ENCODE peak calls at places on chromosome 13, in seven cellular contexts. One of them, this sample, is unnamed.

GRCh38 chr13:42574011-42574410 is at the start of gene TNFSF11:
- DNase-seq in GM10248: peak
- DNase-seq in activated CD4-positive, alpha-beta T cell treated with anti-CD3 and anti-CD28 coated beads, Interleukin-2, amount 50 U/mL, for 1 hour: peak
- DNase-seq in iris pigment epithelial cell: peak
- DNase-seq in NCI-H146: peak
- DNase-seq in stimulated activated CD4-positive, alpha-beta T cell treated with anti-CD3 and anti-CD28 coated beads, Interleukin-12 subunit alpha, Interleukin-12 subunit beta, amount 100 ng/mL, for 4 hours: peak
- DNase-seq in activated T-cell treated with anti-CD3 and anti-CD28 coated beads, Interleukin-2, amount 50 U/mL, for 72 hours: peak
- DNase-seq in this sample: no peak

GRCh38 chr13:38046049-38046376 is 176.4 kb upstream of the TRPC4 start:
- DNase-seq in GM10248: no peak
- DNase-seq in activated CD4-positive, alpha-beta T cell treated with anti-CD3 and anti-CD28 coated beads, Interleukin-2, amount 50 U/mL, for 1 hour: no peak
- DNase-seq in iris pigment epithelial cell: no peak
- DNase-seq in NCI-H146: no peak
- DNase-seq in stimulated activated CD4-positive, alpha-beta T cell treated with anti-CD3 and anti-CD28 coated beads, Interleukin-12 subunit alpha, Interleukin-12 subunit beta, amount 100 ng/mL, for 4 hours: no peak
- DNase-seq in activated T-cell treated with anti-CD3 and anti-CD28 coated beads, Interleukin-2, amount 50 U/mL, for 72 hours: no peak
- DNase-seq in this sample: no peak

GRCh38 chr13:93991569-93991968 is 487.9 kb downstream of the DCT start:
- DNase-seq in GM10248: no peak
- DNase-seq in activated CD4-positive, alpha-beta T cell treated with anti-CD3 and anti-CD28 coated beads, Interleukin-2, amount 50 U/mL, for 1 hour: no peak
- DNase-seq in iris pigment epithelial cell: no peak
- DNase-seq in NCI-H146: no peak
- DNase-seq in stimulated activated CD4-positive, alpha-beta T cell treated with anti-CD3 and anti-CD28 coated beads, Interleukin-12 subunit alpha, Interleukin-12 subunit beta, amount 100 ng/mL, for 4 hours: no peak
- DNase-seq in activated T-cell treated with anti-CD3 and anti-CD28 coated beads, Interleukin-2, amount 50 U/mL, for 72 hours: no peak
- DNase-seq in this sample: no peak

GRCh38 chr13:51838235-51838846 is 6.6 kb downstream of the TMEM272 start:
- DNase-seq in GM10248: no peak
- DNase-seq in activated CD4-positive, alpha-beta T cell treated with anti-CD3 and anti-CD28 coated beads, Interleukin-2, amount 50 U/mL, for 1 hour: no peak
- DNase-seq in iris pigment epithelial cell: peak
- DNase-seq in NCI-H146: no peak
- DNase-seq in stimulated activated CD4-positive, alpha-beta T cell treated with anti-CD3 and anti-CD28 coated beads, Interleukin-12 subunit alpha, Interleukin-12 subunit beta, amount 100 ng/mL, for 4 hours: no peak
- DNase-seq in activated T-cell treated with anti-CD3 and anti-CD28 coated beads, Interleukin-2, amount 50 U/mL, for 72 hours: no peak
- DNase-seq in this sample: no peak

GRCh38 chr13:98454389-98454881 is 122.5 kb downstream of the STK24 start:
- DNase-seq in GM10248: no peak
- DNase-seq in activated CD4-positive, alpha-beta T cell treated with anti-CD3 and anti-CD28 coated beads, Interleukin-2, amount 50 U/mL, for 1 hour: no peak
- DNase-seq in iris pigment epithelial cell: peak
- DNase-seq in NCI-H146: no peak
- DNase-seq in stimulated activated CD4-positive, alpha-beta T cell treated with anti-CD3 and anti-CD28 coated beads, Interleukin-12 subunit alpha, Interleukin-12 subunit beta, amount 100 ng/mL, for 4 hours: no peak
- DNase-seq in activated T-cell treated with anti-CD3 and anti-CD28 coated beads, Interleukin-2, amount 50 U/mL, for 72 hours: no peak
- DNase-seq in this sample: no peak

GRCh38 chr13:45339867-45340266 is 1.1 kb downstream of the TPT1 start:
- DNase-seq in GM10248: no peak
- DNase-seq in activated CD4-positive, alpha-beta T cell treated with anti-CD3 and anti-CD28 coated beads, Interleukin-2, amount 50 U/mL, for 1 hour: no peak
- DNase-seq in iris pigment epithelial cell: no peak
- DNase-seq in NCI-H146: no peak
- DNase-seq in stimulated activated CD4-positive, alpha-beta T cell treated with anti-CD3 and anti-CD28 coated beads, Interleukin-12 subunit alpha, Interleukin-12 subunit beta, amount 100 ng/mL, for 4 hours: peak
- DNase-seq in activated T-cell treated with anti-CD3 and anti-CD28 coated beads, Interleukin-2, amount 50 U/mL, for 72 hours: peak
- DNase-seq in this sample: peak

GRCh38 chr13:75647126-75647784 is 11.1 kb downstream of the LMO7 start:
- DNase-seq in GM10248: peak
- DNase-seq in activated CD4-positive, alpha-beta T cell treated with anti-CD3 and anti-CD28 coated beads, Interleukin-2, amount 50 U/mL, for 1 hour: no peak
- DNase-seq in iris pigment epithelial cell: peak
- DNase-seq in NCI-H146: no peak
- DNase-seq in stimulated activated CD4-positive, alpha-beta T cell treated with anti-CD3 and anti-CD28 coated beads, Interleukin-12 subunit alpha, Interleukin-12 subunit beta, amount 100 ng/mL, for 4 hours: no peak
- DNase-seq in activated T-cell treated with anti-CD3 and anti-CD28 coated beads, Interleukin-2, amount 50 U/mL, for 72 hours: no peak
- DNase-seq in this sample: no peak

GRCh38 chr13:26075498-26075897 is 23.7 kb upstream of the SHISA2 start:
- DNase-seq in GM10248: no peak
- DNase-seq in activated CD4-positive, alpha-beta T cell treated with anti-CD3 and anti-CD28 coated beads, Interleukin-2, amount 50 U/mL, for 1 hour: no peak
- DNase-seq in iris pigment epithelial cell: no peak
- DNase-seq in NCI-H146: no peak
- DNase-seq in stimulated activated CD4-positive, alpha-beta T cell treated with anti-CD3 and anti-CD28 coated beads, Interleukin-12 subunit alpha, Interleukin-12 subunit beta, amount 100 ng/mL, for 4 hours: no peak
- DNase-seq in activated T-cell treated with anti-CD3 and anti-CD28 coated beads, Interleukin-2, amount 50 U/mL, for 72 hours: no peak
- DNase-seq in this sample: no peak

GRCh38 chr13:50733392-50733791 is 110.1 kb downstream of the DLEU7 start:
- DNase-seq in GM10248: no peak
- DNase-seq in activated CD4-positive, alpha-beta T cell treated with anti-CD3 and anti-CD28 coated beads, Interleukin-2, amount 50 U/mL, for 1 hour: no peak
- DNase-seq in iris pigment epithelial cell: no peak
- DNase-seq in NCI-H146: no peak
- DNase-seq in stimulated activated CD4-positive, alpha-beta T cell treated with anti-CD3 and anti-CD28 coated beads, Interleukin-12 subunit alpha, Interleukin-12 subunit beta, amount 100 ng/mL, for 4 hours: no peak
- DNase-seq in activated T-cell treated with anti-CD3 and anti-CD28 coated beads, Interleukin-2, amount 50 U/mL, for 72 hours: no peak
- DNase-seq in this sample: no peak

GRCh38 chr13:46097015-46097414 is 7.8 kb downstream of the CPB2 start:
- DNase-seq in GM10248: no peak
- DNase-seq in activated CD4-positive, alpha-beta T cell treated with anti-CD3 and anti-CD28 coated beads, Interleukin-2, amount 50 U/mL, for 1 hour: no peak
- DNase-seq in iris pigment epithelial cell: no peak
- DNase-seq in NCI-H146: peak
- DNase-seq in stimulated activated CD4-positive, alpha-beta T cell treated with anti-CD3 and anti-CD28 coated beads, Interleukin-12 subunit alpha, Interleukin-12 subunit beta, amount 100 ng/mL, for 4 hours: no peak
- DNase-seq in activated T-cell treated with anti-CD3 and anti-CD28 coated beads, Interleukin-2, amount 50 U/mL, for 72 hours: no peak
- DNase-seq in this sample: no peak

GRCh38 chr13:24348797-24349515 is 39.6 kb downstream of the C1QTNF9 start:
- DNase-seq in GM10248: no peak
- DNase-seq in activated CD4-positive, alpha-beta T cell treated with anti-CD3 and anti-CD28 coated beads, Interleukin-2, amount 50 U/mL, for 1 hour: no peak
- DNase-seq in iris pigment epithelial cell: no peak
- DNase-seq in NCI-H146: peak
- DNase-seq in stimulated activated CD4-positive, alpha-beta T cell treated with anti-CD3 and anti-CD28 coated beads, Interleukin-12 subunit alpha, Interleukin-12 subunit beta, amount 100 ng/mL, for 4 hours: no peak
- DNase-seq in activated T-cell treated with anti-CD3 and anti-CD28 coated beads, Interleukin-2, amount 50 U/mL, for 72 hours: no peak
- DNase-seq in this sample: no peak

GRCh38 chr13:39302855-39303254 is 264.6 kb downstream of the NHLRC3 start:
- DNase-seq in GM10248: no peak
- DNase-seq in activated CD4-positive, alpha-beta T cell treated with anti-CD3 and anti-CD28 coated beads, Interleukin-2, amount 50 U/mL, for 1 hour: no peak
- DNase-seq in iris pigment epithelial cell: no peak
- DNase-seq in NCI-H146: no peak
- DNase-seq in stimulated activated CD4-positive, alpha-beta T cell treated with anti-CD3 and anti-CD28 coated beads, Interleukin-12 subunit alpha, Interleukin-12 subunit beta, amount 100 ng/mL, for 4 hours: no peak
- DNase-seq in activated T-cell treated with anti-CD3 and anti-CD28 coated beads, Interleukin-2, amount 50 U/mL, for 72 hours: no peak
- DNase-seq in this sample: no peak

GRCh38 chr13:65926750-65927171 is 1303.4 kb downstream of the PCDH9 start:
- DNase-seq in GM10248: no peak
- DNase-seq in activated CD4-positive, alpha-beta T cell treated with anti-CD3 and anti-CD28 coated beads, Interleukin-2, amount 50 U/mL, for 1 hour: no peak
- DNase-seq in iris pigment epithelial cell: no peak
- DNase-seq in NCI-H146: peak
- DNase-seq in stimulated activated CD4-positive, alpha-beta T cell treated with anti-CD3 and anti-CD28 coated beads, Interleukin-12 subunit alpha, Interleukin-12 subunit beta, amount 100 ng/mL, for 4 hours: no peak
- DNase-seq in activated T-cell treated with anti-CD3 and anti-CD28 coated beads, Interleukin-2, amount 50 U/mL, for 72 hours: no peak
- DNase-seq in this sample: no peak

GRCh38 chr13:55516610-55517009 is 1624.1 kb upstream of the PRR20A start:
- DNase-seq in GM10248: no peak
- DNase-seq in activated CD4-positive, alpha-beta T cell treated with anti-CD3 and anti-CD28 coated beads, Interleukin-2, amount 50 U/mL, for 1 hour: no peak
- DNase-seq in iris pigment epithelial cell: no peak
- DNase-seq in NCI-H146: no peak
- DNase-seq in stimulated activated CD4-positive, alpha-beta T cell treated with anti-CD3 and anti-CD28 coated beads, Interleukin-12 subunit alpha, Interleukin-12 subunit beta, amount 100 ng/mL, for 4 hours: no peak
- DNase-seq in activated T-cell treated with anti-CD3 and anti-CD28 coated beads, Interleukin-2, amount 50 U/mL, for 72 hours: no peak
- DNase-seq in this sample: peak

GRCh38 chr13:62110079-62110478 is 694.4 kb upstream of the PCDH20 start:
- DNase-seq in GM10248: no peak
- DNase-seq in activated CD4-positive, alpha-beta T cell treated with anti-CD3 and anti-CD28 coated beads, Interleukin-2, amount 50 U/mL, for 1 hour: no peak
- DNase-seq in iris pigment epithelial cell: no peak
- DNase-seq in NCI-H146: no peak
- DNase-seq in stimulated activated CD4-positive, alpha-beta T cell treated with anti-CD3 and anti-CD28 coated beads, Interleukin-12 subunit alpha, Interleukin-12 subunit beta, amount 100 ng/mL, for 4 hours: no peak
- DNase-seq in activated T-cell treated with anti-CD3 and anti-CD28 coated beads, Interleukin-2, amount 50 U/mL, for 72 hours: no peak
- DNase-seq in this sample: no peak

GRCh38 chr13:48505597-48506091 is 27.2 kb downstream of the RCBTB2 start:
- DNase-seq in GM10248: peak
- DNase-seq in activated CD4-positive, alpha-beta T cell treated with anti-CD3 and anti-CD28 coated beads, Interleukin-2, amount 50 U/mL, for 1 hour: peak
- DNase-seq in iris pigment epithelial cell: no peak
- DNase-seq in NCI-H146: no peak
- DNase-seq in stimulated activated CD4-positive, alpha-beta T cell treated with anti-CD3 and anti-CD28 coated beads, Interleukin-12 subunit alpha, Interleukin-12 subunit beta, amount 100 ng/mL, for 4 hours: no peak
- DNase-seq in activated T-cell treated with anti-CD3 and anti-CD28 coated beads, Interleukin-2, amount 50 U/mL, for 72 hours: peak
- DNase-seq in this sample: peak

GRCh38 chr13:58024103-58024502 is 392.6 kb downstream of the PCDH17 start:
- DNase-seq in GM10248: no peak
- DNase-seq in activated CD4-positive, alpha-beta T cell treated with anti-CD3 and anti-CD28 coated beads, Interleukin-2, amount 50 U/mL, for 1 hour: no peak
- DNase-seq in iris pigment epithelial cell: no peak
- DNase-seq in NCI-H146: no peak
- DNase-seq in stimulated activated CD4-positive, alpha-beta T cell treated with anti-CD3 and anti-CD28 coated beads, Interleukin-12 subunit alpha, Interleukin-12 subunit beta, amount 100 ng/mL, for 4 hours: no peak
- DNase-seq in activated T-cell treated with anti-CD3 and anti-CD28 coated beads, Interleukin-2, amount 50 U/mL, for 72 hours: no peak
- DNase-seq in this sample: no peak

GRCh38 chr13:57326532-57326931 is 159.5 kb downstream of the PRR20E start:
- DNase-seq in GM10248: no peak
- DNase-seq in activated CD4-positive, alpha-beta T cell treated with anti-CD3 and anti-CD28 coated beads, Interleukin-2, amount 50 U/mL, for 1 hour: no peak
- DNase-seq in iris pigment epithelial cell: no peak
- DNase-seq in NCI-H146: no peak
- DNase-seq in stimulated activated CD4-positive, alpha-beta T cell treated with anti-CD3 and anti-CD28 coated beads, Interleukin-12 subunit alpha, Interleukin-12 subunit beta, amount 100 ng/mL, for 4 hours: no peak
- DNase-seq in activated T-cell treated with anti-CD3 and anti-CD28 coated beads, Interleukin-2, amount 50 U/mL, for 72 hours: no peak
- DNase-seq in this sample: peak

GRCh38 chr13:51330741-51331140 is 8.8 kb upstream of the SERPINE3 start:
- DNase-seq in GM10248: peak
- DNase-seq in activated CD4-positive, alpha-beta T cell treated with anti-CD3 and anti-CD28 coated beads, Interleukin-2, amount 50 U/mL, for 1 hour: no peak
- DNase-seq in iris pigment epithelial cell: peak
- DNase-seq in NCI-H146: no peak
- DNase-seq in stimulated activated CD4-positive, alpha-beta T cell treated with anti-CD3 and anti-CD28 coated beads, Interleukin-12 subunit alpha, Interleukin-12 subunit beta, amount 100 ng/mL, for 4 hours: no peak
- DNase-seq in activated T-cell treated with anti-CD3 and anti-CD28 coated beads, Interleukin-2, amount 50 U/mL, for 72 hours: no peak
- DNase-seq in this sample: no peak

GRCh38 chr13:112961457-112962369 is 7.3 kb upstream of the MCF2L start:
- DNase-seq in GM10248: no peak
- DNase-seq in activated CD4-positive, alpha-beta T cell treated with anti-CD3 and anti-CD28 coated beads, Interleukin-2, amount 50 U/mL, for 1 hour: no peak
- DNase-seq in iris pigment epithelial cell: no peak
- DNase-seq in NCI-H146: no peak
- DNase-seq in stimulated activated CD4-positive, alpha-beta T cell treated with anti-CD3 and anti-CD28 coated beads, Interleukin-12 subunit alpha, Interleukin-12 subunit beta, amount 100 ng/mL, for 4 hours: no peak
- DNase-seq in activated T-cell treated with anti-CD3 and anti-CD28 coated beads, Interleukin-2, amount 50 U/mL, for 72 hours: no peak
- DNase-seq in this sample: no peak

GRCh38 chr13:26759907-26760834 is at the start of gene GPR12:
- DNase-seq in GM10248: no peak
- DNase-seq in activated CD4-positive, alpha-beta T cell treated with anti-CD3 and anti-CD28 coated beads, Interleukin-2, amount 50 U/mL, for 1 hour: no peak
- DNase-seq in iris pigment epithelial cell: peak
- DNase-seq in NCI-H146: peak
- DNase-seq in stimulated activated CD4-positive, alpha-beta T cell treated with anti-CD3 and anti-CD28 coated beads, Interleukin-12 subunit alpha, Interleukin-12 subunit beta, amount 100 ng/mL, for 4 hours: no peak
- DNase-seq in activated T-cell treated with anti-CD3 and anti-CD28 coated beads, Interleukin-2, amount 50 U/mL, for 72 hours: no peak
- DNase-seq in this sample: no peak

GRCh38 chr13:46615888-46616531 is 63.0 kb downstream of the LRCH1 start:
- DNase-seq in GM10248: no peak
- DNase-seq in activated CD4-positive, alpha-beta T cell treated with anti-CD3 and anti-CD28 coated beads, Interleukin-2, amount 50 U/mL, for 1 hour: no peak
- DNase-seq in iris pigment epithelial cell: peak
- DNase-seq in NCI-H146: no peak
- DNase-seq in stimulated activated CD4-positive, alpha-beta T cell treated with anti-CD3 and anti-CD28 coated beads, Interleukin-12 subunit alpha, Interleukin-12 subunit beta, amount 100 ng/mL, for 4 hours: no peak
- DNase-seq in activated T-cell treated with anti-CD3 and anti-CD28 coated beads, Interleukin-2, amount 50 U/mL, for 72 hours: no peak
- DNase-seq in this sample: no peak

This sample was measured in MM.1S.